ENCODE peak calls at places on chromosomes 13 and 19, in four cellular contexts. V is endothelial cell of umbilical vein, O is uterus, L is transverse colon. B is an unnamed sample.

GRCh38 chr13:85589021-85589420 is 210.2 kb downstream of the SLITRK6 start:
- DNase-seq in L (no peak), O (no peak), V (no peak), B (no peak)

GRCh38 chr19:14413765-14414171 is 5.4 kb downstream of the DDX39A start:
- DNase-seq in O (no peak), V (peak), L (no peak), B (no peak)

GRCh38 chr19:4988770-4989251 is 19.9 kb downstream of the KDM4B start:
- DNase-seq in L (peak), O (peak), V (no peak), B (no peak)

GRCh38 chr13:112525306-112525945 is 62.5 kb downstream of the TUBGCP3 start:
- DNase-seq in L (no peak), V (peak), O (no peak), B (no peak)

GRCh38 chr13:113636266-113636963 is 21.6 kb downstream of the ATP4B start:
- DNase-seq in O (no peak), V (no peak), L (no peak), B (peak)

GRCh38 chr19:54173951-54174817 is 1.2 kb upstream of the TMC4 start:
- DNase-seq in L (no peak), O (no peak), V (no peak), B (no peak)

GRCh38 chr19:19615086-19615485 is 3.4 kb downstream of the PBX4 start:
- DNase-seq in V (no peak), O (no peak), L (no peak), B (no peak)

GRCh38 chr13:75372923-75373841 is 108.8 kb downstream of the TBC1D4 start:
- DNase-seq in V (no peak), O (no peak), L (no peak), B (no peak)

GRCh38 chr19:46674416-46675178 is 13.6 kb upstream of the DACT3 start:
- DNase-seq in V (peak), L (no peak), O (no peak), B (no peak)

GRCh38 chr13:102328909-102329308 is 72.9 kb downstream of the FGF14 start:
- DNase-seq in O (no peak), V (no peak), L (no peak), B (no peak)

GRCh38 chr19:9709305-9709704 is 34.4 kb upstream of the ZNF562 start:
- DNase-seq in O (no peak), L (peak), V (no peak), B (no peak)

GRCh38 chr19:47305309-47305751 is 4.3 kb upstream of the C5AR1 start:
- DNase-seq in V (peak), O (peak), L (peak), B (peak)

GRCh38 chr13:65336106-65336603 is 1894.0 kb downstream of the PCDH9 start:
- DNase-seq in L (no peak), O (no peak), V (no peak), B (no peak)

GRCh38 chr13:30113983-30114491 is 193.3 kb downstream of the KATNAL1 start:
- DNase-seq in L (peak), V (no peak), O (no peak), B (no peak)

GRCh38 chr13:84917252-84917878 is 881.9 kb downstream of the SLITRK6 start:
- DNase-seq in V (peak), O (no peak), L (no peak), B (no peak)

GRCh38 chr13:94824601-94825000 is 112.3 kb upstream of the SOX21 start:
- DNase-seq in O (no peak), V (no peak), L (no peak), B (no peak)

GRCh38 chr13:99028890-99029289 is 51.0 kb upstream of the DOCK9 start:
- DNase-seq in L (no peak), O (no peak), V (no peak), B (no peak)

GRCh38 chr13:101346942-101347728 is 69.2 kb downstream of the NALCN start:
- DNase-seq in V (no peak), O (no peak), L (no peak), B (no peak)

GRCh38 chr19:51016798-51017683 is 2.5 kb downstream of the KLK10 start:
- DNase-seq in O (peak), L (peak), V (peak), B (peak)

GRCh38 chr19:19778666-19779065 is 42.9 kb downstream of the ZNF506 start:
- DNase-seq in L (no peak), V (no peak), O (no peak), B (no peak)

DNA sequence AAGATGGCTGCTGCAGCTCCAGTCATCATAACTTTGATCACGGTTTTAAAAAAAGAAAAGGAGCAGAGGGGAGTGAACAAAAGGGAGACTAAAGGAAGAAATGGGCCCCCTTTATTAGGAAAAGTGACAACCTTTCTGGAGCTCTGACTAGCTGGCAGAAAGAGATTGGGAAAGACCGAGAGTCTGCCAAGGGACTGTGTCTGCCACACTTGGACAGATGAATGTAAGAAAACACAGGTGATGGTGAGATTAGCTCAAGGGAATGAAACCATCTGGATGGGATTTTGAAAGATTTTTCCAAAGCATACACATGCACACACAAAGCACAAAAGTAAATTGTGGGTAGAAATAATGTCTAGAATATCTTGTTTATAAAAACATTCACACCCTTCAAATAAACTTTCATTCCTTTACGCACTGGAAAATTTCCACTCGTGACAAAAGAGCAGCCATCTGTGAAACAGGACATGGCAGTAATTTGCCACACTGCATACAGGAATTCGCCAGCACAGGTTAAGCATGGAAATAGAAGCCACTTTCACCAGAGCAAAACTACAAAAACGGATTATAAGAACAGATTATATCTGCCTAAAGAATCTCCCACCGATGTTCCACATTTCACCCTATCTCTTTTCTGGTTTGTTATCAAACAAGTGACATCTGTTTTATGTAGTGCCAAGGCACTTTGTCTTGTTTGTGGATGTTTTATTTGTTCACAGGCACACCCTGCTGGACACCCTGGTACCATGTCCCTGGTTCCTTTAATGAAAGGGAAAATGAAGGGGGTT is 819.5 kb downstream of the DIAPH3 start:
- DNase-seq in O (no peak), L (no peak), V (no peak), B (no peak)
- TF ChIP-seq POLR2A in O (no peak), L (no peak), V (no peak), B (no peak)

DNA sequence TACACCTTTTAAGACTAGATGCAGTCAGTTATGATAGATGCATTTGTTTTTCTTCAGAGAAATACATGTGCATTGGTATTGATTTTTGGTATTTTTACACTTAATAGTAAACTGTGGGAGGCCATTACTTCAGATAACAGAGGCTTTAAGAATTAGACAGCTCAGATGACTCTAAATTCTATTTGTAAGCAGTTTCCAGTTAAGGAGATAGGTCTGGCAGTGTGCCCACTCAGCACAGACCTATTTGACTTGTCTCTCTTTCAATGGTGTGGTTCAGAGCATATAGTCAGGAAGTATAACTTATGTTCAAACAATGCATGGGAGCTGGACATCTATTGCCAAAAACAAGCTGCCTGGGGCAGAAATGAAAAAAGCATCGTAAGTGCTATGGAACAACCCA is 370.7 kb downstream of the HS6ST3 start:
- DNase-seq in V (no peak), O (no peak), L (no peak), B (no peak)
- TF ChIP-seq CTCF in V (no peak), O (no peak), L (no peak), B (no peak)

GRCh38 chr19:44954649-44955499 is at the start of gene CLPTM1:
- DNase-seq in V (peak), O (peak), L (peak), B (peak)
- TF ChIP-seq POLR2A in V (peak), O (peak), L (peak), B (peak)

GRCh38 chr19:1591421-1592022 is 1.1 kb downstream of the MBD3 start:
- DNase-seq in O (no peak), L (no peak), V (peak), B (no peak)

GRCh38 chr19:1587872-1588271 is 4.8 kb downstream of the MBD3 start:
- DNase-seq in O (no peak), L (no peak), V (no peak), B (no peak)

GRCh38 chr19:1592023-1592754 is 476 bp downstream of the MBD3 start:
- DNase-seq in V (peak), O (peak), L (peak), B (peak)

GRCh38 chr19:1592755-1593628 is at the start of gene MBD3:
- DNase-seq in V (peak), L (peak), O (peak), B (peak)

GRCh38 chr19:1590641-1591397 is 1.8 kb downstream of the MBD3 start:
- DNase-seq in L (peak), O (no peak), V (peak), B (no peak)
- TF ChIP-seq CTCF in L (no peak), O (no peak), V (no peak), B (no peak)

GRCh38 chr19:18522124-18522861 is 423 bp upstream of the ELL start:
- DNase-seq in L (peak), V (peak), O (peak), B (peak)
- TF ChIP-seq POLR2A in L (no peak), V (no peak), O (peak), B (peak)

DNA sequence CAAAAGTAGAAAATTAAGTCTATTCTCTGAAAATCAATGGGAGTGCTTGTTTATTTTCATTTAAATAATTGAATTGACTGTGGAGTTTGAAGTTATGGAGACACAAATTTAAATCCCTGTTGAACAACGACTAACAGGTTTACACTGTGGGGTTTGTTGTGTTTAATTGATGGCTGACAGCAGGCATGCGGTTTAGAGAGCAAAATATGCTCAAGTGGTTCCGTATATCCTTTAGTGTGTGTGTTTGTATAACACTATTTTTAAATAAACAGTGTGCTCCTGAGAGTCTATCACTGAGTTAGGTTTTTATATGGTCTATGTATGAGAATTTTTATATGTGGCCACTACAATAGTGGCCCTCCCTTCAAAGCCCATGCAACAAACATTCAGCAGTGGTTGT is 332.0 kb downstream of the GPC6 start:
- DNase-seq in L (no peak), V (no peak), O (no peak), B (no peak)
- TF ChIP-seq CTCF in L (no peak), V (no peak), O (no peak), B (no peak)

DNA sequence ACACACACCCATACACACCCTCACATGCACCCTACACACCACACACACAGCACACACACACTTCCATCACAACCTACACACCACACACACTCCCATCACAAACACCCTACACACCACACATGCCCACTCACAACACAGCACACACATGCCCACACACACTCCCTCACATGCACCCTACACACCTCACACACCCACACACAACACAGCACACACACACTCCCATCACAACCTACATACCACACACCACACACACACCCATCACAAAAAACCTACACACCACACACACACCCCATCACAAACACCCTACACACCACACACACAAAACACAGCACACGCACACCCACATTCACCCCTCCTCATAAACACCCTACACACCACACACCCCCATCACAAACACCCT is 15.1 kb downstream of the PEPD start:
- DNase-seq in L (no peak), V (no peak), O (no peak), B (no peak)
- TF ChIP-seq POLR2A in L (no peak), V (no peak), O (no peak), B (no peak)

DNA sequence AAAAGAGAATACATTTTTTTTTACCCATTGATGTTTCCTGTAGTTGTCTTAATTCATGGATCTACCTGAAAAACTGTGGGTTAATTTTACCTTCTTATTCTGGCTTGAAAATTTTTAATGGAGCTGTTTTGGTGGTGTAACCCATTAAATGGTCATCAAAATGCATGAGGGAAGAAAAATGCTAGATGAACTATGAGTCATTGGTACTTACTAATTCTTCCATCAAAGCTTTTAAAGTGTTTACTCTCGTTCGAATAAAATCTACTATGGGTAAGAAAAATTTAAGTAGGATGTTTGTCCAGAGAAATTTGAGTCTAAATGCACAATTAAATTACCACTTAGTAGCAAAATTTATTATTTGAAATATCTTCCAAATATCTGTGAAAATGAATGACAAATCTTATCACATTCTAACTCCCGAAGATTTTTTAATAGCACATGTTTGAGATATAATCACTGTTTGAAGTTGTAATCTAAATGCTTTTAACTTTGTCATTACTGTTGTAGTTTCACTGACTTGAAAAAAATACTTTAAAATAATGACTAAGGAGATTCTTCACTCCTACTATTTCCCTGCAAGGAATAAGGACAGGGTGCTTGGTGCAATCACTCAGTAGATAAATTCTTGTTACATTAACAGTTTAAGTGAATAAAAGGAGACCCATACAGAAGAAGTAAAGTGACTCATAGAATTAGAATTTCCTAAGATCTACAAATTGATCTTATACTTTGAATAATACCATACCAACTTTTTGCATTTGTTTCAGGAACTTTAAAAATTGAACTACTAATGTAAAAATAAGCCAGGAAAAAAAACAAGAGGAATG is 437.7 kb downstream of the IRS2 start:
- DNase-seq in V (peak), O (no peak), L (no peak), B (no peak)
- TF ChIP-seq CTCF in V (no peak), O (no peak), L (no peak), B (no peak)

GRCh38 chr19:3064011-3064330 is 1.7 kb upstream of the TLE5 start:
- DNase-seq in O (no peak), V (no peak), L (no peak), B (no peak)

GRCh38 chr19:3068071-3068470 is 5.8 kb upstream of the TLE5 start:
- DNase-seq in V (no peak), L (no peak), O (no peak), B (peak)

GRCh38 chr19:3067549-3067948 is 5.3 kb upstream of the TLE5 start:
- DNase-seq in L (no peak), V (no peak), O (no peak), B (no peak)

GRCh38 chr19:3066482-3067049 is 4.3 kb upstream of the TLE5 start:
- DNase-seq in O (no peak), V (no peak), L (no peak), B (no peak)

DNA sequence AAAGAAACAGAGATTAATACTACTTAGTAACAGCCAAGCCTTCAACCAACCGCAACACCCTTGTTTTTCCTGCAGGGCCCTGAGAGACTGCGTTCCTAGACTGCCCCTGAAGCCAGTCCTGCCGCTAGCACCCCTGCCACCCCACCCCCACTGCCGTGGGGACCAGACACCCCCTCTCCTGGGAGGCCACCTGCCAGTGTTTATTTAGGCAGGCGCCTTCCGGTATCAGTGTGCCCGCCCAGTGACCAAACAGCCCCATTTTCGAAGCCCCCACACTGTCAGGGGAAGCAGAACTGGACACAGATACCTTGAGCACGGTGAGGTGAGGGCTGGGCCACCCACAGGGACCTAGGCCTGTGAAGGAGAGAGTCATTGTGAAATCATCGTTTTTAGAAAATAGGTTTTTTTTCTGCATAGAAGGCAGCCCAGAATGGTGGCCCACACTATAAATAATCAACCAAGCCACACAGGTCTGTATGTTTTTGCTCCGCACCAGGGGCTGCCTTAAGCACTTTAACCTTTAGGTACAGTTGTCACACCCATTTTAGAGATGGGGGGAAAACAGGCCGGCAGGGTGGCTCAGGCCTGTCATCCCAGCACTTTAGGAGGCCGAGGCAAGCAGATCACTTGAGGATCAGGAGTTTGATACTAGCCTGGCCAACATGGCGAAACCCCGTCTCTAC is 3.5 kb upstream of the TLE5 start:
- DNase-seq in V (no peak), L (peak), O (no peak), B (peak)
- TF ChIP-seq POLR2A in V (no peak), L (no peak), O (no peak), B (no peak)